ENCODE peak calls at places on chromosomes 2 and 18, in five cellular contexts. G, R, M, W and D are unnamed samples.

GRCh38 chr2:128282246-128282975 is 36.3 kb downstream of the HS6ST1 start:
- DNase-seq in W (no peak), G (peak), R (no peak), M (no peak), D (no peak)

GRCh38 chr2:9424447-9425164 is 1.2 kb downstream of the CPSF3 start:
- DNase-seq in G (no peak), M (no peak), W (no peak), R (no peak), D (no peak)

GRCh38 chr2:69724540-69725159 is 17.3 kb upstream of the ANXA4 start:
- DNase-seq in M (peak), W (peak), R (peak), G (peak), D (peak)

GRCh38 chr2:221002101-221002500 is 570.0 kb downstream of the EPHA4 start:
- DNase-seq in W (no peak), R (no peak), M (no peak), G (no peak), D (no peak)

GRCh38 chr2:113167962-113168340 is 5.8 kb upstream of the PSD4 start:
- DNase-seq in M (no peak), R (no peak), W (no peak), G (no peak), D (no peak)

GRCh38 chr2:222796413-222797103 is 64.3 kb upstream of the ACSL3 start:
- DNase-seq in W (no peak), M (peak), G (no peak), R (no peak), D (no peak)

GRCh38 chr18:78662879-78663278 is 316.7 kb upstream of the SALL3 start:
- DNase-seq in M (no peak), W (no peak), G (no peak), R (no peak), D (no peak)

GRCh38 chr18:8951491-8951890 is 151.0 kb upstream of the NDUFV2 start:
- DNase-seq in R (no peak), M (no peak), G (no peak), W (no peak), D (no peak)

GRCh38 chr2:105394951-105395611 is 3.8 kb downstream of the FHL2 start:
- DNase-seq in G (no peak), R (no peak), M (no peak), W (no peak), D (no peak)

GRCh38 chr2:113080134-113080533 is 12.4 kb downstream of the IL1F10 start:
- DNase-seq in M (peak), G (no peak), R (no peak), W (peak), D (no peak)

GRCh38 chr2:136010126-136010525 is 24.7 kb upstream of the DARS1 start:
- DNase-seq in G (no peak), R (no peak), M (no peak), W (no peak), D (no peak)

GRCh38 chr2:228657807-228658402 is 476.4 kb upstream of the SPHKAP start:
- DNase-seq in R (no peak), M (peak), G (no peak), W (peak), D (no peak)

GRCh38 chr2:46615555-46616487 is 136.5 kb downstream of the TMEM247 start:
- DNase-seq in R (no peak), M (peak), W (no peak), G (peak), D (no peak)

GRCh38 chr2:120620025-120620793 is 115.5 kb upstream of the GLI2 start:
- DNase-seq in W (peak), G (no peak), M (peak), R (no peak), D (no peak)

GRCh38 chr2:88737385-88737784 is 45.9 kb downstream of the RPIA start:
- DNase-seq in G (no peak), M (no peak), W (no peak), R (no peak), D (no peak)

GRCh38 chr2:224645722-224646121 is 60.6 kb upstream of the CUL3 start:
- DNase-seq in G (no peak), W (no peak), M (no peak), R (no peak), D (no peak)

DNA sequence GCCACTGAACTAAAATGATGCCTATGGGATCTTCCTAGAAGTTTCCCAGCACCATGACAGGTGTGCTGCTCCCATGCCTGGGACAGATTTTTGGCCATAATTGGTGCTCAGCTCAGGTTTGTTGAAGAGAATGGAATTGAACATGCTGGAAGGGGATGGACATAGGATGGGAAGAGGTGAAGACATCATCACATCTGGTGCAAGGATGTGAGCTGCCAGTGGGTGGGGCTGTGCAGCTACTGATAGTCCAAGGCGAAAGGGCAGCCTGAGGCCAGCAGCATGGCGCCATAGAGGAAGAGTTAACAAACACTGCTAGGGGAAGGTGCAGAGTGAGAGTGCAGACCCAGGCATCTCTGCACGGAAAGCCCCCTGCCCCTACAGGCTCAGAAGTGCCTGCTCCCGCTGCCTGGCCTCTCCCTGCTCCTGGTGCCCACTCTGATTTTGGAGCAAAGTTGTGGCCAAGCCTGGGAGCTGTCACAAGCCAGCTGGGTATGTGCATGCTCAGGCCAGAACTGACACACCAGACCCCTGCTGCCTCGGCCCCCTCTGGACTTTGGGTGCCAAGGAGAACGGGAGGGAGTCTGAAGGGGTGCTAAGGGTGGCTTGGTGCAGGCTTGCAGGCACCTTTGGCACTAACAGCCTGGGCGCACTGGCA is 178.6 kb downstream of the ZBTB7C start:
- DNase-seq in R (no peak), W (peak), G (peak), M (peak), D (no peak)
- TF ChIP-seq CTCF in R (peak), W (peak), G (peak), M (peak), D (peak)

GRCh38 chr2:127220102-127220806 is at the start of gene CYP27C1:
- DNase-seq in G (no peak), M (peak), R (no peak), W (no peak), D (no peak)

GRCh38 chr2:127217470-127218325 is 2.4 kb downstream of the CYP27C1 start:
- DNase-seq in M (no peak), W (peak), R (no peak), G (no peak), D (no peak)

GRCh38 chr2:127219716-127220090 is 396 bp downstream of the CYP27C1 start:
- DNase-seq in M (no peak), R (no peak), W (no peak), G (no peak), D (no peak)

GRCh38 chr2:127218843-127219715 is 1.0 kb downstream of the CYP27C1 start:
- DNase-seq in G (no peak), M (no peak), R (no peak), W (no peak), D (no peak)

GRCh38 chr2:127220807-127221527 is 868 bp upstream of the CYP27C1 start:
- DNase-seq in G (no peak), W (no peak), R (no peak), M (no peak), D (no peak)
- H3K4me3 ChIP-seq in G (no peak), W (peak), R (peak), M (no peak), D (no peak)

GRCh38 chr18:73153271-73153670 is 285.5 kb upstream of the NETO1 start:
- DNase-seq in G (no peak), W (peak), R (no peak), M (no peak), D (no peak)

GRCh38 chr18:73150199-73150598 is 282.4 kb upstream of the NETO1 start:
- DNase-seq in M (no peak), G (no peak), W (no peak), R (no peak), D (no peak)

GRCh38 chr18:73151086-73151485 is 283.3 kb upstream of the NETO1 start:
- DNase-seq in R (no peak), W (no peak), G (no peak), M (no peak), D (no peak)

GRCh38 chr18:73156117-73156516 is 288.3 kb upstream of the NETO1 start:
- DNase-seq in R (no peak), M (no peak), W (peak), G (no peak), D (no peak)
- H3K27ac ChIP-seq in R (no peak), M (no peak), W (no peak), G (no peak), D (no peak)

GRCh38 chr2:79860233-79861058 is 347.6 kb downstream of the CTNNA2 start:
- DNase-seq in M (peak), W (no peak), G (no peak), R (no peak), D (no peak)

GRCh38 chr2:79857888-79858287 is 345.0 kb downstream of the CTNNA2 start:
- DNase-seq in M (no peak), R (no peak), W (no peak), G (no peak), D (no peak)

GRCh38 chr2:79849949-79850348 is 337.1 kb downstream of the CTNNA2 start:
- DNase-seq in R (no peak), M (no peak), G (no peak), W (no peak), D (no peak)

GRCh38 chr2:79850912-79851311 is 338.1 kb downstream of the CTNNA2 start:
- DNase-seq in W (no peak), G (no peak), M (no peak), R (no peak), D (no peak)

DNA sequence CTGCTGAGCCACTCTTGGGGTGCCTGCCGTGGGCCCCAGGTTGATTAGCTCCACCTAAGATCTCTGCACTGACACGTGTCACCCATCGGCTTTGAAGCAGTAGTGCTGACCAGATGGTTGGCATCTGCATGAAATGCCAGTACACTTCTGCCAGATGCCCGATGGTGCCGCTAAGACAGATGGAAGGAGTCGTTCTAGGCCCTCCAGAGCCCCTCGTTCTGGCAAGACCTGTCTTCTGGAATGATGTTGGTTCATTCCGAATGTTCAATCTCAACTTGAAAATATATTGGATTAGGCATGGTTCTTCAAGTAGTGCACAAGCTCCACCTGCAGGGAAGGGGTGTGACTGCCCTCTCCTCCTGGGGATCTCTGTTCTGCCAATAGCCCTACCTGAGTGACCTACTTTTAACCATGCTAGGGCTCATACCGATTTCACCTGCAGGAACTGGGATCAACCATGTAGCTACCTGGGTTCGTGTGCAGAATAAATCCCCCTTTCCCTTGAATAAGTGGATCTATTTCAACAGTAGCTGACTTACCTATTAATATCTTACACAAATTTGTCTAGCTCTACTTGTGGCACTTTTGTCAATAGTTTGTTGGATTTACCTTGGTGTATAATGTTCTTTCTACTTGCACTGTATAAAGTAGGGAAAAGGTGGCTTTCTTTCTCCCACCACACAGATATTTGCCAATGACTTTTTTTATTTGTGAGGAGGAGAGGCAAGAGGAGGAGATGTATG is 342.6 kb downstream of the CTNNA2 start:
- DNase-seq in G (peak), R (no peak), W (no peak), M (no peak), D (no peak)
- TF ChIP-seq CTCF in G (peak), R (no peak), W (no peak), M (no peak), D (no peak)

GRCh38 chr2:162072976-162073775 is 839 bp downstream of the DPP4 start:
- DNase-seq in M (peak), G (peak), W (no peak), R (no peak), D (no peak)

GRCh38 chr2:162075689-162076132 is 1.7 kb upstream of the DPP4 start:
- DNase-seq in R (no peak), M (peak), G (no peak), W (peak), D (no peak)

GRCh38 chr2:162074579-162074922 is 536 bp upstream of the DPP4 start:
- DNase-seq in M (no peak), R (no peak), G (no peak), W (no peak), D (no peak)

GRCh38 chr2:162074937-162075688 is 1.1 kb upstream of the DPP4 start:
- DNase-seq in R (no peak), M (no peak), G (no peak), W (no peak), D (no peak)

GRCh38 chr2:162073776-162074578 is at the start of gene DPP4:
- DNase-seq in W (no peak), R (no peak), M (no peak), G (peak), D (no peak)
- H3K4me3 ChIP-seq in W (peak), R (peak), M (peak), G (peak), D (peak)

GRCh38 chr2:168528469-168528868 is 72.4 kb downstream of the CERS6 start:
- DNase-seq in R (no peak), G (no peak), W (no peak), M (peak), D (no peak)

GRCh38 chr2:168530980-168531379 is 74.9 kb downstream of the CERS6 start:
- DNase-seq in R (no peak), G (no peak), W (no peak), M (peak), D (no peak)

GRCh38 chr2:168528016-168528415 is 71.9 kb downstream of the CERS6 start:
- DNase-seq in W (no peak), G (no peak), M (peak), R (no peak), D (no peak)

GRCh38 chr2:168529054-168529833 is 73.2 kb downstream of the CERS6 start:
- DNase-seq in M (no peak), W (no peak), R (no peak), G (no peak), D (no peak)

DNA sequence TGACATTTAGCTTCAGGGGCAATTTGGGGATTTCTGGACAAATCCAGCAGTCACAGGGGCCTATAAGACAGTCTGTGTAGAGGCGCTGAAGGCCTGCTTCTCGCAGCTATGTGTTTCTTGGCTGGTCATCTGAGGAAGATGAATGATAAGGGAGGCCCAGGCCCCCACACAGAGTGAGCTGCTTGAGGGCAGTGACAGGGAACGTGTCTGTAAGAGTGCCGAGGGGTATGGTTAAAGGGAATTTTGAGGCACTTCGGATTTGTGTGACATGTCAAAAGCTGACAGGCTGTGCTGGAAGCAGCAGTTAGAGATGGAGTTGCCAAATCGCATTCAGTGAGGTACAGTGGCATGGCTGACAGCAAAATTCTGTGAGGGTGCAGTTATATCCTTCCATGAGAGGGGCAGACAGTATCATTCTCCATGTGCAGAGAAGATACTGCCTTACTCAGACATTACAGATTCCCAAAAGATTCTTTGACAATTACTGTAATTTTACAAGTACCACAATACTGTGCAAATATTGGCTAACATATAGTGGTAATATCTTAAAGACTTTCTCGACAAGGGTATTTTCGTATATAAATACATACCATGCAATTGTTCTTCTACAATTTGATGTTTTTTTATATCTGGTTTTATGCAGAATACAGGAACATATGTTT is 74.0 kb downstream of the CERS6 start:
- DNase-seq in G (no peak), M (no peak), R (no peak), W (no peak), D (no peak)
- H3K27ac ChIP-seq in G (no peak), M (no peak), R (no peak), W (peak), D (no peak)

GRCh38 chr2:171241771-171242170 is 81.1 kb upstream of the TLK1 start:
- DNase-seq in W (peak), M (no peak), R (no peak), G (no peak), D (no peak)

GRCh38 chr2:171247741-171248140 is 87.0 kb upstream of the TLK1 start:
- DNase-seq in M (no peak), G (no peak), W (no peak), R (no peak), D (no peak)

GRCh38 chr2:171244466-171244969 is 83.8 kb upstream of the TLK1 start:
- DNase-seq in R (no peak), W (peak), M (peak), G (no peak), D (no peak)

GRCh38 chr2:171248205-171248662 is 87.5 kb upstream of the TLK1 start:
- DNase-seq in W (no peak), R (no peak), G (no peak), M (no peak), D (no peak)

DNA sequence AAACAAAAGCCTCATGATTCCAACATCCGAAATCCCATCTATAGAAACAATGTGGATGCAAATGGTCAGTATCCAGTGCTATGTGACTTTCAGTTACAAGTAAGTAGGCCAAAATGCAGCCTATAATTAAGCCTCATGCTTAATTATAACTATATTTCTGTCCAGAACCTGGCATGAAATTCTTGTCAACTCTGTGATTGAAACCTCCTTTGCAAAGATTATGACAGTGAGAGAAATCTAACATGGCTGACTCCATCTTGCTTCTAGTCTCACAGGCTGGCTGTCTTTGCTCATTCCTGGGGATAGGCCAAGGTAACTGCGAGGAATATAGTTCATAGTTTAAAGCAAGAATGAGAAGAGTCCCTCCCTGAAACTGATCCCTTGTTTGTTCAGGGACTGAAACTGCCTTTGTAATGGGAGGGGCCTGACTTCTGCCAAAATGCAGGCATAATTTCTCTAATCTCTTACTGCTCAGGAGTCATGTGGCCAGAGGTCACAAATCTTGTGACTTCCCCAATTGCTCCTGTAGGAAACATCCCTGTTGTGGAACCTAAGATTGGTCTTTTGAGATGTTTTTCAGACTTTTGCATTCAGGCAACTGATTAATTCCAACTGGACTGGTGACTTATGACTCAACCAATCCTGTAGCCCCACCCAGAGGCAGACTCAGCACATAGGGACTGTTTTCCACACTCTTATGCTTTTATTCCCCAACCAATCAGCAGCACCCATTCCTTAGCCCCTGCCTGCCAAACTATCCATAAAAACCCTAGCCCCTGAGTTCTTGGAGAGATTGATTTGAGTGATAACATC is 84.5 kb upstream of the TLK1 start:
- DNase-seq in R (no peak), G (no peak), W (peak), M (peak), D (no peak)
- TF ChIP-seq CTCF in R (no peak), G (peak), W (peak), M (no peak), D (no peak)

GRCh38 chr2:218852911-218853667 is 6.5 kb upstream of the WNT6 start:
- DNase-seq in W (peak), R (no peak), M (peak), G (no peak), D (no peak)
- H3K4me3 ChIP-seq in W (no peak), R (no peak), M (no peak), G (no peak), D (no peak)

DNA sequence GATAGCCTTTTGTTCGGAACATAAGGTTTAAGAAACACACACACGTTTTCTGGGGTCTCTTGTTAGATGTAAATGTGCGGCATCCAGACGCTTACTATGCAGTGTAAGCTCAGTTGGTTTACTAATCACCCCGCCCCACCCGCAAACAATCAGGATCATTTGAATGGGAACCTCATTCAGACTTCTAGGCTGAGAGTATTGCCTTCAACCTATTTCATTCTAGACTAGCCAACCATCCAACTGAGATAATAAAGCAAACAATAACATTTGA is 1.3 kb upstream of the FIGN start:
- DNase-seq in R (no peak), G (no peak), W (no peak), M (peak), D (no peak)
- H3K27ac ChIP-seq in R (peak), G (no peak), W (peak), M (no peak), D (peak)

DNA sequence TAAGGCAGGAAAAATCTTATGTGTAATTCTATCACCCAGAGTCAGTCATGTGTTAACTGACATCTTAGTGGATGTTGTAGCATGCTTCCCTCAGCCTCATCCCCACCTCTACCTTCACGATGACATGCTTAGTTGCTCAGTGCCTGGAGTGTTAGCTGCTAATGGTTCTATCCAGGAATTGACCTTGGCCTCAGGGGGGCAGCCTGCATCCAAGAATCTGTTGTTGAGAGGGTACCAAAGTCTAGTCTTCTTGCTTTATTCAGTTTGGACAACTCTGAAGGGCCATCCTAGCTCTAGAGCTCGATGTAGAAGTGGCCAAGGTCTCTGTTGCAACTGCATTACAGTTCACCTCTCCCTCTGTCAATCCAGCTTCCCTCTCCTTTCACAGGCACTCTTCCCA is 61.2 kb downstream of the ACYP2 start:
- DNase-seq in M (peak), G (no peak), R (no peak), W (peak), D (no peak)
- TF ChIP-seq CTCF in M (peak), G (peak), R (peak), W (peak), D (peak)